ENCODE peak calls at places on chromosome X, in six cellular contexts. J, P, U, E, D and Y are unnamed samples.
A peak's percentile ranks its signal among the peaks of the same experiment; 100 is the strongest.

GRCh38 chrX:136910565-136911040 is 30.1 kb upstream of the RBMX start:
- DNase-seq in J (no peak), P (no peak), U (no peak), E (no peak), D (no peak), Y (no peak)

GRCh38 chrX:13418126-13419091 is 98.6 kb upstream of the ATXN3L start:
- DNase-seq in J (peak; percentile 65), P (no peak), U (no peak), E (no peak), D (no peak), Y (no peak)

GRCh38 chrX:130094712-130095111 is 15.6 kb downstream of the ELF4 start:
- DNase-seq in J (no peak), P (no peak), U (no peak), E (no peak), D (no peak), Y (no peak)

GRCh38 chrX:38224160-38224559 is 3.5 kb upstream of the SRPX start:
- DNase-seq in J (no peak), P (no peak), U (no peak), E (no peak), D (no peak), Y (no peak)

GRCh38 chrX:131677655-131678628 is 134.1 kb downstream of the OR13H1 start:
- DNase-seq in J (peak; percentile 4), P (peak; percentile 28), U (no peak), E (no peak), D (peak; percentile 11), Y (peak; percentile 20)

GRCh38 chrX:136271300-136271699 is 20.1 kb upstream of the MAP7D3 start:
- DNase-seq in J (no peak), P (no peak), U (no peak), E (no peak), D (no peak), Y (no peak)

GRCh38 chrX:131812847-131813825 is 210.0 kb upstream of the STK26 start:
- DNase-seq in J (no peak), P (no peak), U (peak; percentile 20), E (peak; percentile 65), D (no peak), Y (no peak)

GRCh38 chrX:129559800-129560199 is 19.7 kb downstream of the OCRL start:
- DNase-seq in J (no peak), P (no peak), U (no peak), E (no peak), D (no peak), Y (no peak)

GRCh38 chrX:47936224-47936939 is 67.4 kb downstream of the ZNF182 start:
- DNase-seq in J (no peak), P (no peak), U (no peak), E (no peak), D (no peak), Y (no peak)

GRCh38 chrX:2751291-2751690 is 549 bp upstream of the XG start:
- DNase-seq in J (no peak), P (no peak), U (no peak), E (no peak), D (no peak), Y (no peak)

GRCh38 chrX:46588263-46588662 is 14.7 kb downstream of the CHST7 start:
- DNase-seq in J (peak; percentile 58), P (no peak), U (no peak), E (peak; percentile 63), D (peak; percentile 24), Y (no peak)

GRCh38 chrX:96244955-96245354 is 439.7 kb upstream of the DIAPH2 start:
- DNase-seq in J (no peak), P (no peak), U (no peak), E (no peak), D (no peak), Y (no peak)

GRCh38 chrX:103099706-103100105 is 6.8 kb upstream of the NXF3 start:
- DNase-seq in J (no peak), P (no peak), U (no peak), E (no peak), D (no peak), Y (no peak)

GRCh38 chrX:75155454-75155829 is 641 bp downstream of the ABCB7 start:
- DNase-seq in J (no peak), P (no peak), U (no peak), E (no peak), D (no peak), Y (no peak)

GRCh38 chrX:135740683-135741149 is 27.3 kb downstream of the CT45A3 start:
- DNase-seq in J (peak; percentile 1), P (no peak), U (peak; percentile 5), E (peak; percentile 58), D (no peak), Y (no peak)

GRCh38 chrX:19758536-19758935 is 128.9 kb downstream of the SH3KBP1 start:
- DNase-seq in J (no peak), P (no peak), U (no peak), E (no peak), D (no peak), Y (no peak)

GRCh38 chrX:84729809-84730208 is 227.6 kb upstream of the HDX start:
- DNase-seq in J (peak; percentile 0), P (peak; percentile 30), U (no peak), E (no peak), D (no peak), Y (no peak)

GRCh38 chrX:10175317-10175871 is 18.6 kb downstream of the CLCN4 start:
- DNase-seq in J (peak; percentile 71), P (no peak), U (no peak), E (no peak), D (no peak), Y (no peak)

GRCh38 chrX:117059848-117060247 is 597.1 kb upstream of the CT83 start:
- DNase-seq in J (no peak), P (no peak), U (no peak), E (no peak), D (no peak), Y (no peak)

GRCh38 chrX:15930585-15930984 is 76.0 kb upstream of the AP1S2 start:
- DNase-seq in J (peak; percentile 61), P (no peak), U (no peak), E (no peak), D (no peak), Y (no peak)

GRCh38 chrX:133569217-133569616 is 153.9 kb upstream of the GPC4 start:
- DNase-seq in J (no peak), P (no peak), U (no peak), E (no peak), D (no peak), Y (no peak)
- H3K27ac ChIP-seq in J (peak overlapping the region; percentile 77), P (no peak overlapping the region), U (no peak overlapping the region), E (no peak overlapping the region), D (no peak overlapping the region), Y (no peak overlapping the region)

GRCh38 chrX:65643786-65644111 is 23.7 kb upstream of the MSN start:
- DNase-seq in J (no peak), P (no peak), U (no peak), E (no peak), D (no peak), Y (no peak)
- H3K27ac ChIP-seq in J (no peak overlapping the region), P (no peak overlapping the region), U (no peak overlapping the region), E (peak overlapping the region; percentile 72), D (peak overlapping the region; percentile 58), Y (no peak overlapping the region)

DNA sequence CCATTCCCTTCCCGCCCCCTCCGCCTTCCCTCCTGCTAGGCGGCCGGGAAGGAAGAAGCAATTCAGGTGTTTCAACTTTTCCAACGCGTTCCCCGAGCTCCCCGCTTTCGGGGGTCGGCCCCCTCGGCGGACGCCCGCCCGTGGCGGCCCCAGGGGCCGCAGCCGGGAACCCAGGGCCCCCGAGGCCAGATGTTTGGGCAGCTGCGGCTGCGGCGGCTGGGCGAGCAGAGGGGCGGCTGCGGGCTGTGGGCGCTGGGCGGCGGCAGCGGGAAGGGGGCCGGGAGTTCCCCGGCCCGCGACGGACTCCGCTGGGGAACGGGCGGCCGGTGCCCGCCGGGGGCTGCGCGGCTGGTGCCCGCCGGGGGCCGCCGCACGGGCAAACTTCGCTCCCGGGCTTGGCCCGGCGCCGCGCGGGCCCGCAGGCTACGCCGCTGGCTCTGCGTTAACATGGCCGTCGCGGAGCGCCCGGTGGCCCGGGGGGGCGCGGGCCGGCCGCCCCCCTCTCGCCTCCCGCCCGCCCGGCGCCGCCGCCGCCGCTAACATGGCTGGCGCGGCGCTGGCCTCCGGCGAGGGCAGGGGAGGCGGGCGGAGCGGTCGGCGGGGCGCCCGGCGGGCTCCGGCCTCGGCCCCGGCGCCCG is 510 bp downstream of the HMGB3 start:
- DNase-seq in J (no peak), P (no peak), U (no peak), E (no peak), D (no peak), Y (no peak)
- H3K27ac ChIP-seq in J (peak overlapping the region; percentile 67), P (peak overlapping the region; percentile 51), U (no peak overlapping the region), E (no peak overlapping the region), D (no peak overlapping the region), Y (no peak overlapping the region)

GRCh38 chrX:17592117-17592516 is 145.2 kb upstream of the SCML1 start:
- DNase-seq in J (peak; percentile 39), P (no peak), U (no peak), E (no peak), D (no peak), Y (no peak)

GRCh38 chrX:17588303-17588702 is 149.0 kb upstream of the SCML1 start:
- DNase-seq in J (no peak), P (no peak), U (no peak), E (no peak), D (no peak), Y (no peak)

GRCh38 chrX:17590892-17591740 is 146.2 kb upstream of the SCML1 start:
- DNase-seq in J (peak; percentile 49), P (peak; percentile 39), U (no peak), E (peak; percentile 77), D (peak; percentile 27), Y (no peak)

GRCh38 chrX:17595456-17596035 is 141.7 kb upstream of the SCML1 start:
- DNase-seq in J (peak; percentile 42), P (no peak), U (no peak), E (no peak), D (no peak), Y (no peak)

GRCh38 chrX:17591741-17592110 is 145.6 kb upstream of the SCML1 start:
- DNase-seq in J (peak; percentile 56), P (no peak), U (no peak), E (no peak), D (no peak), Y (no peak)
- H3K27ac ChIP-seq in J (peak overlapping the region; percentile 50), P (no peak overlapping the region), U (no peak overlapping the region), E (peak overlapping the region; percentile 57), D (no peak overlapping the region), Y (no peak overlapping the region)

DNA sequence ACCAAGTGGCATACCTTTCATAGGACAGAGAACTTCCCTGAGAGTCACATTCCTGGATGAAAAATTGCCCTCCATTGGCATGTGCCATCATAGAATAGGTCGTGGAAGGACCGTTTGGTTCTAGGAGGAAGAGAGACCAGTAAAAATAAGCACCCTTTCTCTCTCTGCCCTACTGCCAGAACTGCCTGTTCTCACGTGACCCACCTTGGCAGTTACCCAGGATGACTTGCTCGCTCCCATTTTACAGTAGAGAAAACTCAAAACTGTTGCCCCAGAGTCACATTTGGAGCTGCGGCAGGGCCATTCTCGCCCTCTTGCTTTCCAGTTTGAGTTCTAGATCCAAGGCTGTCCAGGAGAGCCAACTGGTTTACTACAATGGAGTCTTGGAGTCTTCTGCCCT is 1.1 kb upstream of the NLGN3 start:
- DNase-seq in J (no peak), P (no peak), U (no peak), E (peak; percentile 77), D (no peak), Y (no peak)
- H3K27ac ChIP-seq in J (no peak overlapping the region), P (no peak overlapping the region), U (no peak overlapping the region), E (no peak overlapping the region), D (no peak overlapping the region), Y (no peak overlapping the region)

GRCh38 chrX:35101901-35102300 is 159.3 kb downstream of the FAM47B start:
- DNase-seq in J (no peak), P (no peak), U (no peak), E (no peak), D (no peak), Y (no peak)
- H3K27ac ChIP-seq in J (no peak overlapping the region), P (no peak overlapping the region), U (no peak overlapping the region), E (no peak overlapping the region), D (no peak overlapping the region), Y (no peak overlapping the region)